ENCODE peak calls at places on chromosomes 11 and 22, in four cellular contexts. I is fibroblast of mammary gland, W is upper lobe of right lung, D is stomach. T is an unnamed sample.

GRCh38 chr11:31812392-31813241 is 1.5 kb upstream of the PAX6 start:
- DNase-seq in I (no peak), W (no peak), D (no peak), T (no peak)

GRCh38 chr22:32338757-32339156 is 18.9 kb upstream of the RFPL3 start:
- DNase-seq in I (no peak), W (no peak), D (no peak), T (no peak)

GRCh38 chr22:31329029-31329428 is 17.1 kb downstream of the PATZ1 start:
- DNase-seq in I (no peak), W (no peak), D (no peak), T (no peak)

GRCh38 chr11:118497831-118498230 is 29.4 kb upstream of the TTC36 start:
- DNase-seq in I (peak), W (no peak), D (no peak), T (peak)

GRCh38 chr11:42034821-42035220 is 575.4 kb upstream of the LRRC4C start:
- DNase-seq in I (no peak), W (no peak), D (no peak), T (no peak)

GRCh38 chr11:20541503-20541902 is 57.9 kb upstream of the SLC6A5 start:
- DNase-seq in I (no peak), W (no peak), D (no peak), T (no peak)

GRCh38 chr11:34030386-34030785 is 21.1 kb upstream of the CAPRIN1 start:
- DNase-seq in I (no peak), W (no peak), D (no peak), T (no peak)

GRCh38 chr22:41762980-41763779 is 37.3 kb upstream of the CCDC134 start:
- DNase-seq in I (no peak), W (no peak), D (no peak), T (peak)

GRCh38 chr11:48182860-48183526 is 33.6 kb upstream of the OR4B1 start:
- DNase-seq in I (no peak), W (no peak), D (no peak), T (no peak)

GRCh38 chr11:111886844-111887243 is 7.5 kb downstream of the CFAP68 start:
- DNase-seq in I (no peak), W (no peak), D (no peak), T (no peak)

GRCh38 chr11:57237204-57237681 is at the start of gene APLNR:
- DNase-seq in I (no peak), W (no peak), D (no peak), T (no peak)

GRCh38 chr22:44325718-44326548 is 13.2 kb upstream of the SHISAL1 start:
- DNase-seq in I (peak), W (no peak), D (no peak), T (peak)

GRCh38 chr11:70387564-70387963 is 10.8 kb upstream of the CTTN start:
- DNase-seq in I (no peak), W (peak), D (no peak), T (no peak)

GRCh38 chr22:38732251-38732815 is 23.5 kb downstream of the SUN2 start:
- DNase-seq in I (no peak), W (peak), D (peak), T (no peak)

GRCh38 chr11:61122761-61123160 is 20.5 kb downstream of the CD5 start:
- DNase-seq in I (peak), W (no peak), D (no peak), T (no peak)

GRCh38 chr22:39994566-39995345 is at the start of gene FAM83F:
- DNase-seq in I (no peak), W (no peak), D (peak), T (no peak)

GRCh38 chr11:119571311-119571710 is 148.3 kb upstream of the THY1 start:
- DNase-seq in I (no peak), W (no peak), D (no peak), T (no peak)

GRCh38 chr22:39719559-39720450 is 149.3 kb downstream of the CACNA1I start:
- DNase-seq in I (no peak), W (peak), D (no peak), T (no peak)

GRCh38 chr22:22884010-22884887 is 3.4 kb upstream of the IGLL5 start:
- DNase-seq in I (peak), W (no peak), D (peak), T (peak)

GRCh38 chr11:4916581-4916980 is 2.6 kb downstream of the OR51G2 start:
- DNase-seq in I (no peak), W (no peak), D (no peak), T (no peak)

DNA sequence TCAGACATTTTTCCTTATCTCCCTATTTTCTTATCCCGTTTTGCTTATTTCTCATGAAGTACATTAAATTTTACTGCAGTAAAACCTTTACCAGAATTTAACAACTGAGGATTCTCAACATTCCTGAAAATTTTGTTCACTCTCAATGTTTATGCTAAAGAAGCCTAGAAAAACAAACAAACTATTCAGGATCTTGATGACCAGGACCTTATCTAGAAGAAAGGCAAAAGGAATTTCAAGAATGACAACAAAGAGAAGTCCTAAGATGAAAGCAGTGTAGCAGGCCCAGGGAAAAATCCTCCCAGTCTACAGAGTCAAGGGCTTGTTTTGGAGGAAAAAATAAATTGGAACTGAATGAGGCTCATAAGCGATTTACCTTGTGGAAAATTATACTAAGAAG is 283.3 kb upstream of the ARHGAP42 start:
- DNase-seq in I (no peak), W (no peak), D (no peak), T (peak)
- H3K4me3 ChIP-seq in I (no peak), W (no peak), D (no peak), T (no peak)

GRCh38 chr11:121113611-121114010 is 12.6 kb downstream of the TECTA start:
- DNase-seq in I (no peak), W (no peak), D (no peak), T (no peak)
- H3K4me3 ChIP-seq in I (no peak), W (no peak), D (no peak), T (no peak)

DNA sequence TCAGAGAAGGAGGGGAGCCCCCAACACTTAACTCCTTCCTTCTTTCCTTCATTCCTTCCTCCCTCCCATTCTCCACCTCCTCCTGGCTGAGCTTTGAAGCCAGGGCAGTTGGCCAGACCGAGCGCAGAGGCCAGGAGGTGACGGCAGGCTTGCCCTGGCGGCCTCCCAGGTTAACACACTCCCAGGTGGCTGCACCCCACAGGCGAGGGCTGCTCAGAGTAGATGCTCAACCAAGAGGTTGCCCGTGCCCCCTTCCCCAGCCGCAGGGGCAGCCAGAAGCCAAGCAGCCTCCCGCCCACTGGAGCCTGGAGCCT is 6.3 kb upstream of the CDKN1C start:
- DNase-seq in I (peak), W (peak), D (peak), T (no peak)
- H3K4me3 ChIP-seq in I (no peak), W (peak), D (peak), T (peak)

GRCh38 chr11:3836903-3837302 is 3.9 kb downstream of the RHOG start:
- DNase-seq in I (no peak), W (no peak), D (peak), T (no peak)

GRCh38 chr11:3834349-3835099 is 6.2 kb downstream of the RHOG start:
- DNase-seq in I (no peak), W (peak), D (peak), T (no peak)

GRCh38 chr11:3835100-3835485 is 5.7 kb downstream of the RHOG start:
- DNase-seq in I (peak), W (no peak), D (no peak), T (no peak)

GRCh38 chr11:3837793-3838192 is 3.0 kb downstream of the RHOG start:
- DNase-seq in I (peak), W (no peak), D (peak), T (peak)

DNA sequence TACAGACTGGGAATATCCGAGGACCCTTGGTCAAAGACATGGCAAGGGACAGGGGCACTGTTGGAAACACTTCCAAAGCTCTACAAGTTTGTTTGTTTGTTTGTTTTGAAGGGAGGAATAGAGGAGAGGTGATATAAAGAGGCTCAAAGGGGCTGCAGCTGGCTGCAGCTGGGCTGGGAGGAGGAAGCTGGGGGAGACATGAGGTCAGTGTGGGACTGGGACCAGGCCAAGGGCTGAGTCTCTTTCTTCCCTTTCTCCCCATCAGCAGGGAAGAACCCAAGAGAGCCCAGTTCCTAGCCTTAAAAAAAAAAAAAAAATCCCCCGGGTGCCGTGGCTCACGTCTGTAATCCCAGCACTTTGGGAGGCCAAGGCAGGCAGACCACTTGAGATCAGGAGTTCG is 5.0 kb downstream of the RHOG start:
- DNase-seq in I (no peak), W (no peak), D (no peak), T (no peak)
- H3K4me3 ChIP-seq in I (no peak), W (no peak), D (no peak), T (no peak)